ENCODE peak calls at places on chromosomes 6 and 20, in six cellular contexts. One of them, this sample, is unnamed.

GRCh38 chr6:163790296-163790840 is 375.9 kb downstream of the QKI start:
- DNase-seq in omental fat pad: no peak
- DNase-seq in endothelial cell of umbilical vein: no peak
- DNase-seq in GM13977: no peak
- DNase-seq in amniotic epithelial cell: peak; percentile 18
- DNase-seq in central memory CD4-positive, alpha-beta T cell: no peak
- DNase-seq in this sample: no peak

GRCh38 chr6:116387374-116387773 is 16.6 kb downstream of the DSE start:
- DNase-seq in omental fat pad: no peak
- DNase-seq in central memory CD4-positive, alpha-beta T cell: no peak
- DNase-seq in endothelial cell of umbilical vein: peak; percentile 43
- DNase-seq in GM13977: no peak
- DNase-seq in amniotic epithelial cell: peak; percentile 88
- DNase-seq in this sample: no peak

GRCh38 chr20:32252189-32252588 is 25.3 kb upstream of the KIF3B start:
- DNase-seq in GM13977: no peak
- DNase-seq in omental fat pad: no peak
- DNase-seq in amniotic epithelial cell: no peak
- DNase-seq in endothelial cell of umbilical vein: no peak
- DNase-seq in central memory CD4-positive, alpha-beta T cell: peak; percentile 25
- DNase-seq in this sample: no peak

GRCh38 chr6:35688605-35689322 is at the start of gene FKBP5:
- DNase-seq in endothelial cell of umbilical vein: peak; percentile 89
- DNase-seq in central memory CD4-positive, alpha-beta T cell: peak; percentile 84
- DNase-seq in GM13977: peak; percentile 95
- DNase-seq in omental fat pad: peak; percentile 93
- DNase-seq in amniotic epithelial cell: peak; percentile 86
- DNase-seq in this sample: peak; percentile 90

GRCh38 chr6:44630125-44631028 is 242.9 kb downstream of the CDC5L start:
- DNase-seq in endothelial cell of umbilical vein: peak; percentile 19
- DNase-seq in central memory CD4-positive, alpha-beta T cell: peak; percentile 3
- DNase-seq in amniotic epithelial cell: peak; percentile 75
- DNase-seq in omental fat pad: no peak
- DNase-seq in GM13977: peak; percentile 57
- DNase-seq in this sample: peak; percentile 29

GRCh38 chr20:10883166-10883565 is 209.4 kb upstream of the JAG1 start:
- DNase-seq in amniotic epithelial cell: no peak
- DNase-seq in central memory CD4-positive, alpha-beta T cell: no peak
- DNase-seq in omental fat pad: no peak
- DNase-seq in endothelial cell of umbilical vein: no peak
- DNase-seq in GM13977: no peak
- DNase-seq in this sample: no peak

GRCh38 chr6:42879372-42880239 is at the start of gene RPL7L1:
- DNase-seq in central memory CD4-positive, alpha-beta T cell: peak; percentile 89
- DNase-seq in amniotic epithelial cell: peak; percentile 88
- DNase-seq in GM13977: peak; percentile 78
- DNase-seq in omental fat pad: peak; percentile 58
- DNase-seq in endothelial cell of umbilical vein: peak; percentile 90
- DNase-seq in this sample: peak; percentile 97

GRCh38 chr6:49052901-49053300 is 410.2 kb downstream of the MMUT start:
- DNase-seq in central memory CD4-positive, alpha-beta T cell: no peak
- DNase-seq in endothelial cell of umbilical vein: no peak
- DNase-seq in omental fat pad: no peak
- DNase-seq in amniotic epithelial cell: peak; percentile 49
- DNase-seq in GM13977: no peak
- DNase-seq in this sample: no peak

GRCh38 chr6:47352169-47352568 is 42.5 kb upstream of the TNFRSF21 start:
- DNase-seq in omental fat pad: no peak
- DNase-seq in endothelial cell of umbilical vein: peak; percentile 33
- DNase-seq in amniotic epithelial cell: no peak
- DNase-seq in central memory CD4-positive, alpha-beta T cell: no peak
- DNase-seq in GM13977: no peak
- DNase-seq in this sample: no peak

GRCh38 chr6:158620963-158621693 is 23.4 kb downstream of the DYNLT1 start:
- DNase-seq in omental fat pad: no peak
- DNase-seq in GM13977: no peak
- DNase-seq in central memory CD4-positive, alpha-beta T cell: no peak
- DNase-seq in amniotic epithelial cell: no peak
- DNase-seq in endothelial cell of umbilical vein: no peak
- DNase-seq in this sample: no peak